ENCODE peak calls at places on chromosomes 1 and 21, in ten cellular contexts. H, Q, A, N, T, R, U, X, V and D are unnamed samples.

GRCh38 chr1:38045431-38046332 is 911 bp downstream of the POU3F1 start:
- DNase-seq in H (peak), Q (peak), A (peak), N (peak), T (no peak), R (no peak), U (no peak), X (peak), V (no peak), D (no peak)

GRCh38 chr1:167223144-167224103 is 2.7 kb downstream of the POU2F1 start:
- DNase-seq in H (no peak), Q (no peak), A (no peak), N (no peak), T (no peak), R (no peak), U (no peak), X (no peak), V (no peak), D (no peak)

GRCh38 chr1:38403667-38404066 is 357.1 kb upstream of the POU3F1 start:
- DNase-seq in H (no peak), Q (no peak), A (no peak), N (no peak), T (no peak), R (no peak), U (no peak), X (no peak), V (no peak), D (no peak)

GRCh38 chr1:207857447-207857846 is 53.5 kb downstream of the CD34 start:
- DNase-seq in H (no peak), Q (no peak), A (no peak), N (peak), T (no peak), R (no peak), U (no peak), X (no peak), V (no peak), D (no peak)

GRCh38 chr1:64581786-64582185 is 111.9 kb downstream of the CACHD1 start:
- DNase-seq in H (no peak), Q (no peak), A (no peak), N (no peak), T (no peak), R (no peak), U (no peak), X (no peak), V (no peak), D (no peak)

GRCh38 chr1:170634819-170635410 is 29.0 kb upstream of the PRRX1 start:
- DNase-seq in H (no peak), Q (no peak), A (peak), N (no peak), T (no peak), R (no peak), U (no peak), X (no peak), V (no peak), D (no peak)

GRCh38 chr1:34279971-34280370 is 103.3 kb downstream of the C1orf94 start:
- DNase-seq in H (no peak), Q (no peak), A (no peak), N (no peak), T (no peak), R (no peak), U (no peak), X (no peak), V (no peak), D (no peak)

GRCh38 chr1:75127916-75128717 is 6.1 kb upstream of the LHX8 start:
- DNase-seq in H (no peak), Q (no peak), A (no peak), N (no peak), T (no peak), R (no peak), U (no peak), X (no peak), V (no peak), D (no peak)

GRCh38 chr1:101130673-101131072 is 105.1 kb upstream of the DPH5 start:
- DNase-seq in H (no peak), Q (no peak), A (no peak), N (no peak), T (no peak), R (no peak), U (no peak), X (no peak), V (no peak), D (no peak)

GRCh38 chr1:54245501-54245900 is 45.5 kb downstream of the MRPL37 start:
- DNase-seq in H (no peak), Q (no peak), A (no peak), N (no peak), T (no peak), R (no peak), U (no peak), X (no peak), V (peak), D (no peak)

GRCh38 chr21:43740497-43741156 is 21.7 kb downstream of the PDXK start:
- DNase-seq in H (peak), Q (peak), A (peak), N (peak), T (no peak), R (no peak), U (no peak), X (no peak), V (peak), D (no peak)

GRCh38 chr1:203163891-203164635 is 11.6 kb downstream of the MYBPH start:
- DNase-seq in H (no peak), Q (no peak), A (no peak), N (no peak), T (no peak), R (no peak), U (no peak), X (no peak), V (no peak), D (no peak)

GRCh38 chr1:221708987-221709386 is 32.9 kb downstream of the DUSP10 start:
- DNase-seq in H (peak), Q (no peak), A (peak), N (no peak), T (peak), R (peak), U (peak), X (peak), V (peak), D (no peak)

GRCh38 chr1:117059334-117059677 is 820 bp upstream of the TTF2 start:
- DNase-seq in H (peak), Q (peak), A (peak), N (peak), T (no peak), R (peak), U (no peak), X (no peak), V (no peak), D (no peak)

GRCh38 chr1:12251442-12251841 is 21.6 kb downstream of the VPS13D start:
- DNase-seq in H (no peak), Q (no peak), A (no peak), N (no peak), T (peak), R (no peak), U (no peak), X (no peak), V (no peak), D (no peak)

GRCh38 chr1:30790850-30791778 is 33.5 kb upstream of the LAPTM5 start:
- DNase-seq in H (no peak), Q (no peak), A (no peak), N (no peak), T (no peak), R (no peak), U (no peak), X (no peak), V (peak), D (no peak)

GRCh38 chr1:151475175-151475574 is 15.9 kb upstream of the POGZ start:
- DNase-seq in H (no peak), Q (no peak), A (peak), N (no peak), T (no peak), R (no peak), U (no peak), X (no peak), V (no peak), D (no peak)

GRCh38 chr21:45069085-45069484 is 5.3 kb upstream of the ADARB1 start:
- DNase-seq in H (no peak), Q (no peak), A (no peak), N (no peak), T (no peak), R (no peak), U (no peak), X (no peak), V (no peak), D (no peak)

GRCh38 chr1:232423591-232423990 is 206.3 kb downstream of the SIPA1L2 start:
- DNase-seq in H (no peak), Q (no peak), A (no peak), N (no peak), T (no peak), R (no peak), U (no peak), X (no peak), V (peak), D (no peak)

GRCh38 chr1:224406216-224406615 is 28.4 kb downstream of the WDR26 start:
- DNase-seq in H (no peak), Q (no peak), A (no peak), N (no peak), T (no peak), R (no peak), U (no peak), X (no peak), V (no peak), D (no peak)

GRCh38 chr1:218845589-218845988 is 328.1 kb upstream of the LYPLAL1 start:
- DNase-seq in H (no peak), Q (no peak), A (no peak), N (no peak), T (no peak), R (no peak), U (no peak), X (no peak), V (no peak), D (no peak)

GRCh38 chr1:111672338-111672737 is 52.7 kb downstream of the RAP1A start:
- DNase-seq in H (no peak), Q (no peak), A (no peak), N (no peak), T (no peak), R (no peak), U (peak), X (no peak), V (no peak), D (no peak)

GRCh38 chr1:19879227-19879626 is 3.0 kb upstream of the OTUD3 start:
- DNase-seq in H (no peak), Q (no peak), A (no peak), N (no peak), T (no peak), R (no peak), U (no peak), X (no peak), V (no peak), D (no peak)

GRCh38 chr21:37087188-37087587 is 14.1 kb downstream of the TTC3 start:
- DNase-seq in H (no peak), Q (no peak), A (peak), N (no peak), T (no peak), R (no peak), U (no peak), X (no peak), V (peak), D (no peak)

GRCh38 chr1:199173356-199173755 is 534.5 kb downstream of the PTPRC start:
- DNase-seq in H (no peak), Q (no peak), A (peak), N (no peak), T (peak), R (no peak), U (peak), X (no peak), V (no peak), D (no peak)

GRCh38 chr1:3062616-3063378 is 6.2 kb upstream of the PRDM16 start:
- DNase-seq in H (no peak), Q (no peak), A (no peak), N (no peak), T (no peak), R (no peak), U (no peak), X (peak), V (no peak), D (no peak)

GRCh38 chr1:9246841-9247785 is 12.5 kb downstream of the H6PD start:
- DNase-seq in H (no peak), Q (peak), A (no peak), N (peak), T (no peak), R (no peak), U (no peak), X (no peak), V (no peak), D (no peak)

GRCh38 chr1:50610563-50610962 is 187.3 kb upstream of the DMRTA2 start:
- DNase-seq in H (no peak), Q (no peak), A (no peak), N (no peak), T (no peak), R (no peak), U (no peak), X (no peak), V (no peak), D (no peak)

GRCh38 chr1:213993929-213994328 is 6.2 kb downstream of the PROX1 start:
- DNase-seq in H (no peak), Q (no peak), A (no peak), N (no peak), T (no peak), R (no peak), U (no peak), X (no peak), V (no peak), D (no peak)

GRCh38 chr1:171152533-171152932 is 32.6 kb upstream of the FMO2 start:
- DNase-seq in H (no peak), Q (peak), A (no peak), N (no peak), T (no peak), R (no peak), U (no peak), X (peak), V (no peak), D (no peak)

GRCh38 chr1:216535059-216535458 is 111.8 kb upstream of the USH2A start:
- DNase-seq in H (no peak), Q (no peak), A (no peak), N (no peak), T (peak), R (no peak), U (peak), X (no peak), V (no peak), D (no peak)

GRCh38 chr21:41321908-41322495 is 5.4 kb downstream of the FAM3B start:
- DNase-seq in H (no peak), Q (no peak), A (no peak), N (no peak), T (no peak), R (no peak), U (no peak), X (no peak), V (no peak), D (no peak)

GRCh38 chr1:23216771-23217420 is 406 bp downstream of the HTR1D start:
- DNase-seq in H (no peak), Q (peak), A (no peak), N (no peak), T (no peak), R (no peak), U (no peak), X (peak), V (no peak), D (no peak)
- H3K4me3 ChIP-seq in H (peak), Q (peak), A (no peak), N (no peak), T (peak), R (peak), U (peak), X (peak), V (peak), D (peak)

GRCh38 chr1:212606734-212607205 is 1.8 kb upstream of the ATF3 start:
- DNase-seq in H (peak), Q (peak), A (peak), N (peak), T (no peak), R (no peak), U (no peak), X (peak), V (no peak), D (no peak)

GRCh38 chr1:212607206-212607923 is 1.2 kb upstream of the ATF3 start:
- DNase-seq in H (peak), Q (peak), A (peak), N (peak), T (no peak), R (no peak), U (no peak), X (peak), V (no peak), D (no peak)

GRCh38 chr1:212606042-212606733 is 2.4 kb upstream of the ATF3 start:
- DNase-seq in H (no peak), Q (no peak), A (no peak), N (no peak), T (no peak), R (no peak), U (no peak), X (no peak), V (no peak), D (no peak)

GRCh38 chr1:212607924-212608208 is 695 bp upstream of the ATF3 start:
- DNase-seq in H (no peak), Q (peak), A (peak), N (no peak), T (no peak), R (no peak), U (no peak), X (peak), V (no peak), D (no peak)

GRCh38 chr1:212605441-212605976 is 3.1 kb upstream of the ATF3 start:
- DNase-seq in H (no peak), Q (no peak), A (no peak), N (no peak), T (no peak), R (no peak), U (no peak), X (no peak), V (peak), D (no peak)
- H3K4me3 ChIP-seq in H (no peak), Q (no peak), A (no peak), N (no peak), T (no peak), R (no peak), U (no peak), X (no peak), V (no peak), D (no peak)

GRCh38 chr21:34019402-34019801 is 54.0 kb upstream of the MRPS6 start:
- DNase-seq in H (no peak), Q (no peak), A (no peak), N (no peak), T (no peak), R (no peak), U (no peak), X (no peak), V (no peak), D (no peak)
- H3K4me3 ChIP-seq in H (no peak), Q (no peak), A (no peak), N (no peak), T (no peak), R (no peak), U (no peak), X (no peak), V (no peak), D (no peak)

DNA sequence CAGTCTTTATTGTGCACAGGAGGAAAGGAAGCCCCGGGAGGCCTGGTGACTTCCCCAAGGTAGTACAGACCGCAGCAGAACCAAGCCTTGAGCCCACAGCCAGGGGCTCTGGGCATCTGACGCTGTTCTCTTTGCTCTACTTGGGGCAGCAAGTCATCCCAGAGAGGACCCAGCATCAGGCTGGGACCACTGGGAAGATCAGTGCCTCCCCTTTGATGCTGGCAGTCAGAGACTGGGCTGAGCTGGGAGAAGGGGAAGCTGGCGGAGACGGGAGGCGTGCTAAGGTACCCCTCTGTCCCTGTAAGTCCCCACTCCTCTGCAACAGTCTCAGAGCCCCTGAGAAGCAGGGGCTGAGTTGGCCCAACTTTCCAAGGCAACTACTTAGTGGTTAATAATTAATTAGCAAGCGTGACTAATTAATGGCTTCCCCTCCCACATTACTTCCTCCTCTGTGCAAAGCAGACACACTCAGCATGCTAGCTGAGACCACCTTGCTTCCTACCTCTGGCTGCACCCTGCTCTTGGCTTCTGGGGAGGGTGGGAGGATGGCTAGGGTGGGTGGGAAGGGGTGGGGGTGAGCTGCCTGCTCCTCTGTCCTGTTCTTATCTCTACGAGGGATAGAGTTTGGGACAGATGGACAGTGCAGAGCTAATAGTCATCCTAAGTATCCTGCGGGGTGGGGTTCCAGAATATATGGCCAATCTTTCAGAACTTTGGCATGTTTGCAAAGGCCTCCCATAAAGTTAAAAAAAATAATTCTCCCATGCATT is 1.3 kb downstream of the INAVA start:
- DNase-seq in H (no peak), Q (no peak), A (no peak), N (no peak), T (no peak), R (no peak), U (no peak), X (no peak), V (no peak), D (no peak)
- H3K4me3 ChIP-seq in H (peak), Q (no peak), A (no peak), N (no peak), T (no peak), R (no peak), U (no peak), X (no peak), V (no peak), D (no peak)